ENCODE peak calls at places on chromosomes 3 and 15, in five cellular contexts. L is lower leg skin, G is A549, U is HCT116, V is esophagus muscularis mucosa. F is an unnamed sample.

GRCh38 chr15:94206463-94207167 is 24.7 kb upstream of the MCTP2 start:
- DNase-seq in U (no peak), L (no peak), V (no peak), G (no peak), F (peak)

GRCh38 chr15:70067011-70067410 is 30.7 kb downstream of the TLE3 start:
- DNase-seq in V (no peak), L (no peak), G (no peak), U (no peak), F (no peak)

GRCh38 chr15:101325263-101326025 is 30.4 kb upstream of the SNRPA1 start:
- DNase-seq in V (no peak), U (no peak), G (no peak), L (peak), F (no peak)

GRCh38 chr15:92643849-92644815 is 11.4 kb downstream of the FAM174B start:
- DNase-seq in V (no peak), U (no peak), G (no peak), L (peak), F (no peak)

GRCh38 chr3:39013289-39013688 is 38.5 kb downstream of the SCN11A start:
- DNase-seq in U (no peak), G (no peak), V (no peak), L (no peak), F (no peak)

GRCh38 chr15:56017511-56017910 is 24.1 kb upstream of the NEDD4 start:
- DNase-seq in V (no peak), U (no peak), G (no peak), L (no peak), F (no peak)

GRCh38 chr3:122681294-122682015 is 816 bp downstream of the PARP14 start:
- DNase-seq in V (no peak), G (no peak), L (no peak), U (no peak), F (no peak)

GRCh38 chr3:147756478-147756877 is 347.3 kb downstream of the ZIC1 start:
- DNase-seq in L (no peak), U (no peak), G (no peak), V (no peak), F (no peak)

GRCh38 chr3:171461087-171461917 is 1.1 kb upstream of the TNIK start:
- DNase-seq in G (peak), V (no peak), U (peak), L (no peak), F (peak)

GRCh38 chr3:71601811-71602210 is 18.3 kb upstream of the FOXP1 start:
- DNase-seq in V (peak), G (no peak), L (no peak), U (no peak), F (no peak)

GRCh38 chr3:139202226-139202958 is 141.4 kb upstream of the MRPS22 start:
- DNase-seq in L (no peak), U (peak), V (peak), G (no peak), F (peak)

GRCh38 chr15:40103864-40104271 is 4.8 kb downstream of the BMF start:
- DNase-seq in U (no peak), V (no peak), L (no peak), G (no peak), F (no peak)

GRCh38 chr3:65144791-65145355 is 457.1 kb upstream of the ADAMTS9 start:
- DNase-seq in L (no peak), V (no peak), U (no peak), G (no peak), F (no peak)

GRCh38 chr3:55750525-55750924 is 263.4 kb upstream of the WNT5A start:
- DNase-seq in L (no peak), U (no peak), V (peak), G (no peak), F (no peak)

GRCh38 chr15:66673410-66674322 is 28.4 kb upstream of the SMAD6 start:
- DNase-seq in L (no peak), V (no peak), G (no peak), U (peak), F (peak)

GRCh38 chr3:132029182-132029902 is 5.5 kb downstream of the CPNE4 start:
- DNase-seq in V (no peak), G (peak), L (peak), U (peak), F (peak)
- TF ChIP-seq POLR2A in V (no peak), G (no peak), L (no peak), U (no peak), F (no peak)

GRCh38 chr3:42906085-42906904 is at the start of gene ZNF662:
- DNase-seq in U (no peak), V (no peak), L (peak), G (no peak), F (no peak)
- TF ChIP-seq POLR2A in U (no peak), V (no peak), L (no peak), G (no peak), F (no peak)

GRCh38 chr3:48225587-48225986 is 2.3 kb downstream of the CAMP start:
- DNase-seq in L (no peak), V (no peak), G (no peak), U (no peak), F (no peak)
- TF ChIP-seq POLR2A in L (no peak), V (no peak), G (no peak), U (no peak), F (no peak)

GRCh38 chr3:187750041-187750512 is 4.8 kb upstream of the BCL6 start:
- DNase-seq in G (peak), L (no peak), U (peak), V (no peak), F (no peak)
- TF ChIP-seq POLR2A in G (no peak), L (no peak), U (no peak), V (no peak), F (no peak)

GRCh38 chr3:45409921-45410320 is 21.5 kb downstream of the LARS2 start:
- DNase-seq in U (no peak), L (no peak), G (no peak), V (no peak), F (peak)
- TF ChIP-seq POLR2A in U (no peak), L (no peak), G (no peak), V (no peak), F (no peak)

GRCh38 chr3:7713724-7714123 is 787.9 kb upstream of the LMCD1 start:
- DNase-seq in L (no peak), U (no peak), G (no peak), V (peak), F (no peak)

GRCh38 chr3:7707192-7707591 is 794.4 kb upstream of the LMCD1 start:
- DNase-seq in G (no peak), V (no peak), L (no peak), U (no peak), F (no peak)

GRCh38 chr3:7710284-7710683 is 791.3 kb upstream of the LMCD1 start:
- DNase-seq in L (no peak), U (no peak), G (no peak), V (peak), F (no peak)

GRCh38 chr3:7709383-7710082 is 792.1 kb upstream of the LMCD1 start:
- DNase-seq in G (no peak), L (no peak), V (peak), U (peak), F (no peak)
- TF ChIP-seq POLR2A in G (no peak), L (no peak), V (no peak), U (no peak), F (no peak)

DNA sequence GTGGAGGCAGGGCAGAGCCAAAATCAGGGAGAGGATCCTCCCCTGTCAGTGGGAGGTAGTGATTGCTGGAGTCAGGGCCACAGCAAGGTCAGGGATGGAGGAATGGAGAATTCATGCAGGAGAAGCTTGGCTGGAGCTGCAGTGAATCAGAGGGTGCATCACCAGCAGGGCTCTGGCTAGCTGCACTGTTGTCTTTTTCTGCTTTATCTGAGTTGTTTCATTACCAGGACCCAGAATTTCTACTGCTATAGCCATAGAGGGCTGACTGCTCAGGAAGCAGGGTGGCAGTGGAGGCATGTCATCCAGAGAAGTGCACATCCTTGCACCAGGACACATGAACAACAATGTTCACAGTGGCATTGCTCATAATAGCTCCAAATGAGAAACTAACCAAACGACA is 113.5 kb upstream of the GALNT15 start:
- DNase-seq in G (peak), V (no peak), U (no peak), L (peak), F (no peak)
- TF ChIP-seq POLR2A in G (no peak), V (no peak), U (no peak), L (no peak), F (no peak)